ENCODE peak calls at places on chromosomes 6 and 20, in eight cellular contexts. F is mammary epithelial cell, V is left ventricle myocardium inferior, N is stomach, P is sigmoid colon, K is right lobe of liver, H is pancreas, X is HepG2. G is an unnamed sample.
A peak's percentile ranks its signal among the peaks of the same experiment; 100 is the strongest.

GRCh38 chr6:146027586-146028249 is 1.1 kb upstream of the GRM1 start:
- DNase-seq in F (no peak), N (no peak), K (no peak), V (no peak), P (no peak), H (peak; percentile 30), X (no peak), G (no peak)

GRCh38 chr20:39645130-39645529 is 683.0 kb downstream of the DHX35 start:
- DNase-seq in F (no peak), P (no peak), V (no peak), H (no peak), N (no peak), X (no peak), K (no peak), G (no peak)

GRCh38 chr6:97294451-97294850 is 11.4 kb upstream of the MMS22L start:
- DNase-seq in V (no peak), X (no peak), F (peak; percentile 24), P (no peak), N (no peak), H (no peak), K (no peak), G (no peak)

GRCh38 chr20:25248501-25249172 is 752 bp downstream of the PYGB start:
- DNase-seq in K (peak; percentile 59), P (peak; percentile 74), H (no peak), N (peak; percentile 50), X (no peak), V (peak; percentile 39), F (no peak), G (no peak)

GRCh38 chr6:112579601-112580000 is 232.5 kb downstream of the RFPL4B start:
- DNase-seq in V (no peak), X (no peak), K (no peak), H (no peak), P (no peak), N (no peak), F (no peak), G (no peak)

GRCh38 chr6:160188773-160189172 is 67.2 kb downstream of the SLC22A1 start:
- DNase-seq in H (no peak), K (no peak), X (no peak), N (no peak), V (no peak), P (no peak), F (no peak), G (no peak)

GRCh38 chr20:53984781-53985518 is 85.4 kb downstream of the BCAS1 start:
- DNase-seq in X (no peak), F (no peak), H (no peak), V (no peak), P (no peak), N (no peak), K (no peak), G (no peak)

GRCh38 chr6:55399331-55399730 is 72.1 kb downstream of the GFRAL start:
- DNase-seq in H (no peak), P (no peak), V (no peak), K (no peak), N (no peak), F (no peak), X (no peak), G (no peak)

GRCh38 chr6:119594907-119595306 is 245.3 kb upstream of the MAN1A1 start:
- DNase-seq in P (no peak), N (no peak), V (no peak), H (no peak), X (no peak), K (no peak), F (peak; percentile 66), G (no peak)

GRCh38 chr6:11096109-11096508 is 2.5 kb downstream of the SMIM13 start:
- DNase-seq in P (no peak), X (peak; percentile 76), K (no peak), N (no peak), H (no peak), V (no peak), F (peak; percentile 65), G (no peak)

GRCh38 chr6:24827970-24828369 is 29.3 kb upstream of the ARMH2 start:
- DNase-seq in P (no peak), F (no peak), V (no peak), H (no peak), K (no peak), X (no peak), N (no peak), G (no peak)

GRCh38 chr20:59055302-59055701 is 12.7 kb upstream of the PRELID3B start:
- DNase-seq in P (no peak), F (no peak), K (no peak), X (no peak), V (no peak), N (no peak), H (no peak), G (no peak)

GRCh38 chr6:168674595-168674994 is 233.6 kb downstream of the SMOC2 start:
- DNase-seq in N (no peak), F (no peak), P (no peak), X (no peak), K (no peak), V (no peak), H (no peak), G (no peak)

GRCh38 chr6:35016417-35017221 is 124.5 kb downstream of the TCP11 start:
- DNase-seq in H (no peak), P (peak; percentile 85), X (no peak), N (peak; percentile 31), K (peak; percentile 50), F (no peak), V (peak; percentile 58), G (peak; percentile 32)

GRCh38 chr20:50276119-50277063 is 85.8 kb downstream of the CEBPB start:
- DNase-seq in F (no peak), N (no peak), P (peak; percentile 73), X (no peak), V (no peak), H (no peak), K (no peak), G (no peak)
- H3K4me1 ChIP-seq in F (peaks cover 6% of the 10 kb centered on the region), N (peaks cover 37% of the 10 kb centered on the region), P (peaks cover 14% of the 10 kb centered on the region), X (peaks cover 96% of the 10 kb centered on the region), V (peaks cover 32% of the 10 kb centered on the region), H (peaks cover 5% of the 10 kb centered on the region), K (no peaks in the 10 kb centered on the region), G (peaks cover 44% of the 10 kb centered on the region)

DNA sequence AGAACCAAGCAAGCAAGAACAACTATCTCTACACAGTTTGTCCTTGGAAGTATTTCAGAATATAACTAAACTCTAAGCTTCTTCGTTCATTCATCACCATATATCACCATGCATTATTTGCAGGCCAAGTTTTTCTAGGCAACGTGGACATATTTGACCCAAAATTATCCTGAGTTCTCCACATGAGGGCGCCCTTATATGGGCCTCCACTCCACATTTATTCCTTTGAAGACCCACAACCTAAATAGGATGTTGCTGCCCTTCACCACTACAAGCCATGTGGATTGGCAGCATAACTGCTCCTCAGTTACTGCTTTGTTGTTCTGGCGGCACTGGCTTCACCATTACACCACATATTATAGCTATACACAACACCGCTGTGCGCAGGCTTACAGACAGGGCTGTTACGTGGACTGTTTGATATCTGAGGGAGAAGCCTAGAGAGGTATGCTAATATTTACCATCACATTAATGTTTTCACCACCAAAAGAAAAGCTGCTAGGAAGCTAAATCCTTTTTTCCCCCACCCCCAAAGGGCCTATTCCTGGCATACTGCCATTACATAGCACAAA is 411.8 kb downstream of the C6orf118 start:
- DNase-seq in X (no peak), N (no peak), F (no peak), H (no peak), V (no peak), K (no peak), P (no peak), G (no peak)
- TF ChIP-seq CTCF in X (no peak), N (no peak), F (no peak), H (no peak), V (no peak), K (no peak), P (no peak), G (no peak)

GRCh38 chr20:45400346-45401031 is 7.6 kb upstream of the DBNDD2 start:
- DNase-seq in K (no peak), P (no peak), X (no peak), N (no peak), F (no peak), H (no peak), V (no peak), G (no peak)
- H3K9me3 ChIP-seq in K (no peaks in the 10 kb centered on the region), P (no peaks in the 10 kb centered on the region), X (peaks cover 24% of the 10 kb centered on the region), N (peaks cover 14% of the 10 kb centered on the region), F (peaks cover 7% of the 10 kb centered on the region), H (no peaks in the 10 kb centered on the region), V (peaks cover 12% of the 10 kb centered on the region), G (peaks cover 5% of the 10 kb centered on the region)

DNA sequence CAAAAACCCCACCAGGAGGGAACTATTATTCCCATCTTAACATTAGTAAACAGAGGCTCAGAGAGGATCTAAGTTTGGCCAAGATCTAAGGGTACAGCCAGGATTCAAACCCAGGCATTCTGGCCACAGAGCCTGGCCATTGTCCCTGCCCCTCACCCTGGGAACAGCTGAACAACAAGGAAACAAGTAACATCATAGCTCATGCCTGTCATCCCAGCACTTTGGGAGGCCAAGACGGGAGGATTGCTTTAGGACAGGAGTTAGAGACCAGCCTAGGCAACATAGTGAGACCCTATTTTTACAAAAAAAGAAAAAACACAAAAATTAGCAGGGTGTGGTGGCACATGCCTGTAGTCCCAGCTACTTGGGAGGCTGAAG is 27.6 kb downstream of the TOX2 start:
- DNase-seq in K (no peak), P (no peak), V (no peak), X (no peak), F (no peak), H (no peak), N (no peak), G (no peak)
- H3K4me1 ChIP-seq in K (no peaks in the 10 kb centered on the region), P (peaks cover 16% of the 10 kb centered on the region), V (peaks cover 37% of the 10 kb centered on the region), X (no peaks in the 10 kb centered on the region), F (peaks cover 52% of the 10 kb centered on the region), H (peaks cover 7% of the 10 kb centered on the region), N (peaks cover 37% of the 10 kb centered on the region), G (no peaks in the 10 kb centered on the region)